ENCODE peak calls at places on chromosome 15, in six cellular contexts. T is body of pancreas, C is endothelial cell, X is GM10248, D is brain microvascular endothelial cell, V is WTC11. U is an unnamed sample.

GRCh38 chr15:68420186-68420684 is 11.7 kb downstream of the ITGA11 start:
- DNase-seq in D (no peak), T (no peak), X (no peak), V (no peak), C (no peak), U (no peak)

GRCh38 chr15:67914537-67915373 is 74.9 kb upstream of the RNU6-1 start:
- DNase-seq in X (no peak), V (peak; percentile 46), T (peak; percentile 69), C (peak; percentile 14), D (peak; percentile 16), U (no peak)

GRCh38 chr15:85710340-85710842 is 84.3 kb downstream of the KLHL25 start:
- DNase-seq in D (no peak), V (no peak), C (no peak), T (no peak), X (peak; percentile 45), U (peak; percentile 45)

GRCh38 chr15:76994971-76995945 is at the start of gene PSTPIP1:
- DNase-seq in V (peak; percentile 11), D (no peak), T (no peak), C (no peak), X (peak; percentile 64), U (peak; percentile 72)

GRCh38 chr15:43968551-43968950 is 141.7 kb downstream of the WDR76 start:
- DNase-seq in D (no peak), C (no peak), X (no peak), V (no peak), T (no peak), U (no peak)

GRCh38 chr15:42157981-42158765 is 1.7 kb upstream of the PLA2G4F start:
- DNase-seq in D (peak; percentile 68), C (no peak), X (no peak), T (no peak), V (no peak), U (no peak)

GRCh38 chr15:91238664-91239428 is 138.8 kb downstream of the SV2B start:
- DNase-seq in T (no peak), X (no peak), V (no peak), D (no peak), C (no peak), U (no peak)

GRCh38 chr15:69474291-69474690 is 21.7 kb downstream of the RPLP1 start:
- DNase-seq in D (peak; percentile 58), X (no peak), V (no peak), C (no peak), T (no peak), U (no peak)

GRCh38 chr15:40722934-40723333 is 28.0 kb downstream of the RAD51 start:
- DNase-seq in V (no peak), T (no peak), X (no peak), C (no peak), D (no peak), U (no peak)

GRCh38 chr15:91857772-91858171 is 4.3 kb downstream of the SLCO3A1 start:
- DNase-seq in D (no peak), C (no peak), T (no peak), X (peak; percentile 28), V (no peak), U (peak; percentile 35)

GRCh38 chr15:56886450-56886856 is 32.0 kb upstream of the TCF12 start:
- DNase-seq in T (peak; percentile 20), C (no peak), X (no peak), V (no peak), D (peak; percentile 2), U (no peak)

GRCh38 chr15:85533949-85534543 is 153.6 kb downstream of the AKAP13 start:
- DNase-seq in D (no peak), C (no peak), V (no peak), X (peak; percentile 43), T (no peak), U (peak; percentile 45)

GRCh38 chr15:76330281-76330680 is 6.3 kb upstream of the ISL2 start:
- DNase-seq in D (no peak), V (peak; percentile 66), C (no peak), X (no peak), T (peak; percentile 69), U (no peak)

GRCh38 chr15:66841953-66842681 is 140.1 kb downstream of the SMAD6 start:
- DNase-seq in C (peak; percentile 70), T (peak; percentile 89), X (no peak), D (peak; percentile 90), V (peak; percentile 67), U (no peak)

DNA sequence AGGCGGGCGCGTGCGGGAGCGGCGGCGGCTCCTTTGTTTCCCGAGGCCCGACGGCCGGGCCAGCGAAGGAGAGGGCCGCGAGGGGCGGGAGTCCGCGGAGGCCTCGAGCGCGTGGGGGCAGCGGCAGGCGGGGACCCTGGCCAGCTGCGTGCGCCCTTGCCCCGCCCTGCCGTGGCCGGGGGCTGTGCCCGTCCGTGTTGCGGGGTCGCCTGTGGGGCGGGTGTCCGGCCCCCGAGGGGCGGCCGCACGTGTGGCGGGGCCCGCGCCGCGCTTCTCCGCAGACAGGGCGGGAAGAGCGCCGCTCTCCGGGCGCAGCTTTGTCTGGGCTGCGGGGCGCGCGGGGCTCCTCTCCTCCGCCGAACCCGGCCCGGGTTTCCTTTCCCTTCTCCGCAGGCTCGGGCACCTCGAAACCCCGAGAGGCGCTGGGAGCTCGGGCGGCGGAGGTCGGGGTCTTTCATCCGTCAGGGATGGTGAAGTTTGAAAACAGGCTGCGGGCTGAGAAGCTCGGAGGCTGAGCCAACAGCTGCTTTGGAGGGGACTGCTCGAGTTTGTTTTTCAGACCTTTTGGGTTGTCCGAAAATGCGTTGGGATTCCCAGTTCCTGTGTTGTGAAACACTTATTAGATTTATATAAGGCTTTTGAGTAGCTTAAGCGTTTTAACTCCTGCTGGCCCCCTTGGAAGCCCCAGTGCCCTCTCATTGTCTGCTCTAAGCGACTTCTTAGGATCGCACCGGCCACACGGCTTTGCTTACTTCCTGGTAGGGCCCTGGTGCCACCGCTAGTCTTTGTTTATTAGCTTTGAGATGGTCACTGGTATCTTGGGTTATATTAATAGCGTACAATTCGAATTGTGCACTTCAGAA is 817 bp downstream of the USP3 start:
- DNase-seq in D (peak; percentile 45), C (peak; percentile 50), T (peak; percentile 83), V (peak; percentile 59), X (no peak), U (no peak)
- TF ChIP-seq CTCF in D (peak; percentile 42), C (no peak), T (peak; percentile 55), V (no peak), X (peak; percentile 23), U (peak; percentile 18)

GRCh38 chr15:31975446-31976229 is 54.7 kb upstream of the CHRNA7 start:
- DNase-seq in C (no peak), T (peak; percentile 55), X (no peak), D (no peak), V (peak; percentile 28), U (no peak)
- TF ChIP-seq CTCF in C (no peak), T (no peak), X (no peak), D (peak; percentile 32), V (peak; percentile 55), U (no peak)

GRCh38 chr15:38260077-38260476 is 7.4 kb downstream of the SPRED1 start:
- DNase-seq in T (no peak), C (no peak), X (no peak), V (no peak), D (peak; percentile 63), U (no peak)
- TF ChIP-seq CTCF in T (no peak), C (no peak), X (no peak), V (no peak), D (peak; percentile 43), U (no peak)

GRCh38 chr15:78284758-78285157 is 14.7 kb downstream of the SKIC8 start:
- DNase-seq in X (no peak), C (no peak), D (no peak), T (no peak), V (no peak), U (no peak)
- TF ChIP-seq CTCF in X (peak; percentile 15), C (no peak), D (peak; percentile 47), T (no peak), V (no peak), U (no peak)

GRCh38 chr15:97804950-97805349 is 155.6 kb upstream of the ARRDC4 start:
- DNase-seq in V (no peak), T (no peak), C (no peak), X (no peak), D (no peak), U (no peak)
- TF ChIP-seq CTCF in V (no peak), T (no peak), C (no peak), X (no peak), D (no peak), U (no peak)

GRCh38 chr15:81410318-81410753 is 36.3 kb upstream of the TMC3 start:
- DNase-seq in T (peak; percentile 9), X (peak; percentile 18), V (peak; percentile 24), C (peak; percentile 60), D (peak; percentile 57), U (peak; percentile 36)
- TF ChIP-seq CTCF in T (peak; percentile 44), X (peak; percentile 35), V (no peak), C (peak; percentile 58), D (peak; percentile 64), U (peak; percentile 1)